ENCODE peak calls at places on chromosomes 2 and 18, in five cellular contexts. One of them, this sample, is unnamed.
A peak's percentile ranks its signal among the peaks of the same experiment; 100 is the strongest.

GRCh38 chr2:147649288-147649687 is 195.5 kb upstream of the ACVR2A start:
- DNase-seq in H1: no peak
- DNase-seq in K562: no peak
- DNase-seq in HCT116: no peak
- DNase-seq in endothelial cell of umbilical vein: no peak
- DNase-seq in this sample: no peak

GRCh38 chr2:224919472-224920110 is 122.7 kb downstream of the DOCK10 start:
- DNase-seq in HCT116: no peak
- DNase-seq in K562: no peak
- DNase-seq in endothelial cell of umbilical vein: no peak
- DNase-seq in H1: no peak
- DNase-seq in this sample: no peak

GRCh38 chr2:28356095-28356911 is 36.4 kb upstream of the FOSL2 start:
- DNase-seq in K562: peak; percentile 63
- DNase-seq in HCT116: no peak
- DNase-seq in endothelial cell of umbilical vein: peak; percentile 89
- DNase-seq in H1: no peak
- DNase-seq in this sample: no peak

GRCh38 chr2:189096769-189097447 is 82.7 kb downstream of the COL5A2 start:
- DNase-seq in HCT116: peak; percentile 21
- DNase-seq in endothelial cell of umbilical vein: peak; percentile 61
- DNase-seq in H1: no peak
- DNase-seq in K562: no peak
- DNase-seq in this sample: no peak

GRCh38 chr18:61400714-61401113 is 67.5 kb downstream of the CDH20 start:
- DNase-seq in K562: no peak
- DNase-seq in HCT116: no peak
- DNase-seq in H1: no peak
- DNase-seq in endothelial cell of umbilical vein: peak; percentile 62
- DNase-seq in this sample: no peak

GRCh38 chr2:113965644-113966043 is 75.8 kb downstream of the ACTR3 start:
- DNase-seq in HCT116: peak; percentile 38
- DNase-seq in H1: no peak
- DNase-seq in endothelial cell of umbilical vein: peak; percentile 66
- DNase-seq in K562: no peak
- DNase-seq in this sample: no peak

GRCh38 chr2:99970292-99970868 is 172.0 kb downstream of the AFF3 start:
- DNase-seq in H1: no peak
- DNase-seq in K562: no peak
- DNase-seq in endothelial cell of umbilical vein: no peak
- DNase-seq in HCT116: no peak
- DNase-seq in this sample: no peak

GRCh38 chr2:149597050-149598013 is 9.8 kb upstream of the MMADHC start:
- DNase-seq in H1: peak; percentile 31
- DNase-seq in endothelial cell of umbilical vein: peak; percentile 87
- DNase-seq in K562: peak; percentile 63
- DNase-seq in HCT116: peak; percentile 54
- DNase-seq in this sample: peak; percentile 24

GRCh38 chr18:12520442-12520992 is 112.8 kb downstream of the PRELID3A start:
- DNase-seq in HCT116: no peak
- DNase-seq in K562: no peak
- DNase-seq in H1: no peak
- DNase-seq in endothelial cell of umbilical vein: no peak
- DNase-seq in this sample: no peak

GRCh38 chr2:143960177-143960576 is 559.7 kb downstream of the ZEB2 start:
- DNase-seq in H1: no peak
- DNase-seq in endothelial cell of umbilical vein: no peak
- DNase-seq in HCT116: no peak
- DNase-seq in K562: no peak
- DNase-seq in this sample: no peak

GRCh38 chr18:13725566-13726227 is 661 bp downstream of the FAM210A start:
- DNase-seq in HCT116: no peak
- DNase-seq in K562: no peak
- DNase-seq in endothelial cell of umbilical vein: peak; percentile 22
- DNase-seq in H1: no peak
- DNase-seq in this sample: no peak

GRCh38 chr18:71398530-71398929 is 1109.7 kb downstream of the SOCS6 start:
- DNase-seq in HCT116: no peak
- DNase-seq in K562: no peak
- DNase-seq in H1: no peak
- DNase-seq in endothelial cell of umbilical vein: peak; percentile 35
- DNase-seq in this sample: no peak

GRCh38 chr18:37553633-37554398 is 11.8 kb downstream of the CELF4 start:
- DNase-seq in K562: no peak
- DNase-seq in H1: no peak
- DNase-seq in HCT116: no peak
- DNase-seq in endothelial cell of umbilical vein: no peak
- DNase-seq in this sample: no peak

GRCh38 chr2:26528186-26528585 is 50.3 kb upstream of the OTOF start:
- DNase-seq in HCT116: no peak
- DNase-seq in K562: no peak
- DNase-seq in endothelial cell of umbilical vein: no peak
- DNase-seq in H1: no peak
- DNase-seq in this sample: no peak

GRCh38 chr2:204468689-204469429 is 76.4 kb upstream of the PARD3B start:
- DNase-seq in H1: no peak
- DNase-seq in HCT116: no peak
- DNase-seq in K562: no peak
- DNase-seq in endothelial cell of umbilical vein: no peak
- DNase-seq in this sample: no peak

GRCh38 chr2:42342061-42342794 is 18.8 kb downstream of the COX7A2L start:
- DNase-seq in K562: no peak
- DNase-seq in endothelial cell of umbilical vein: peak; percentile 57
- DNase-seq in H1: peak; percentile 19
- DNase-seq in HCT116: peak; percentile 10
- DNase-seq in this sample: no peak
- H3K9ac ChIP-seq in K562: peak overlapping the region; percentile 5
- H3K9ac ChIP-seq in endothelial cell of umbilical vein: no peak overlapping the region
- H3K9ac ChIP-seq in H1: no peak overlapping the region
- H3K9ac ChIP-seq in HCT116: no peak overlapping the region
- H3K9ac ChIP-seq in this sample: no peak overlapping the region

GRCh38 chr2:70645733-70646420 is 92.3 kb upstream of the TGFA start:
- DNase-seq in HCT116: no peak
- DNase-seq in K562: no peak
- DNase-seq in H1: no peak
- DNase-seq in endothelial cell of umbilical vein: no peak
- DNase-seq in this sample: no peak

GRCh38 chr2:70641263-70641784 is 87.7 kb upstream of the TGFA start:
- DNase-seq in HCT116: no peak
- DNase-seq in endothelial cell of umbilical vein: no peak
- DNase-seq in H1: no peak
- DNase-seq in K562: no peak
- DNase-seq in this sample: no peak

GRCh38 chr2:70643715-70644114 is 90.1 kb upstream of the TGFA start:
- DNase-seq in K562: peak; percentile 64
- DNase-seq in HCT116: peak; percentile 42
- DNase-seq in endothelial cell of umbilical vein: peak; percentile 7
- DNase-seq in H1: no peak
- DNase-seq in this sample: no peak

GRCh38 chr2:70638561-70638960 is 84.9 kb upstream of the TGFA start:
- DNase-seq in endothelial cell of umbilical vein: no peak
- DNase-seq in H1: no peak
- DNase-seq in K562: no peak
- DNase-seq in HCT116: no peak
- DNase-seq in this sample: no peak

GRCh38 chr2:70639841-70640448 is 86.3 kb upstream of the TGFA start:
- DNase-seq in endothelial cell of umbilical vein: no peak
- DNase-seq in K562: no peak
- DNase-seq in HCT116: no peak
- DNase-seq in H1: no peak
- DNase-seq in this sample: no peak
- H3K4me3 ChIP-seq in endothelial cell of umbilical vein: no peak overlapping the region
- H3K4me3 ChIP-seq in K562: no peak overlapping the region
- H3K4me3 ChIP-seq in HCT116: no peak overlapping the region
- H3K4me3 ChIP-seq in H1: no peak overlapping the region
- H3K4me3 ChIP-seq in this sample: no peak overlapping the region

DNA sequence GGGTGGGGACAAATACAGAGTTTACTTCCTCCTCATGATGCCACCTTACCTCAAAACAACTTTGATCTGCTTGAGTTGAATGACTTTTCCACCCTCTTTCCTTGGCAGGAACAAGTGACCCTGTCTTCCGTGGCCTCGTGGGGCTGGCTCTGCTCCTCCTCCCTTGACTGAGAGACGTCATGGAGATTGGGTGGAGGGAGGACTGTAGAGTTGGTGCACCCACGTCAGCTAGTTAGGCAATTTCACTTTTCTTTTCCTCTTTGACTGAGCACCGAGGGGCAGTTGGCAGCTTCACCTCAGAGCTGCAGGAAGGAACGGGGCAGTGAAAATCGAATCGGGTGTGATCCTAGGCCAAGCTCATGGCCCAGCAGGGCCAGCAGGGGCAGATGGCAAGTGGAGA is at the start of gene SP140:
- DNase-seq in H1: no peak
- DNase-seq in K562: no peak
- DNase-seq in HCT116: no peak
- DNase-seq in endothelial cell of umbilical vein: no peak
- DNase-seq in this sample: no peak
- TF ChIP-seq POLR2AphosphoS5 in H1: no peak
- TF ChIP-seq POLR2AphosphoS5 in K562: no peak
- TF ChIP-seq POLR2AphosphoS5 in HCT116: no peak
- TF ChIP-seq POLR2AphosphoS5 in endothelial cell of umbilical vein: no peak
- TF ChIP-seq POLR2AphosphoS5 in this sample: no peak

GRCh38 chr2:202172439-202173191 is 65.8 kb downstream of the SUMO1 start:
- DNase-seq in H1: no peak
- DNase-seq in HCT116: no peak
- DNase-seq in K562: no peak
- DNase-seq in endothelial cell of umbilical vein: no peak
- DNase-seq in this sample: no peak
- H3K9ac ChIP-seq in H1: no peak overlapping the region
- H3K9ac ChIP-seq in HCT116: no peak overlapping the region
- H3K9ac ChIP-seq in K562: no peak overlapping the region
- H3K9ac ChIP-seq in endothelial cell of umbilical vein: no peak overlapping the region
- H3K9ac ChIP-seq in this sample: no peak overlapping the region

This sample was measured in SK-N-MC.